ENCODE peak calls at places on chromosome 3, in four cellular contexts. M is CD4-positive, alpha-beta T cell; F is GM23248; Z is mesendoderm. K is an unnamed sample.

GRCh38 chr3:99684678-99685077 is 46.3 kb downstream of the COL8A1 start:
- DNase-seq in M (no peak), F (no peak), Z (no peak), K (no peak)

GRCh38 chr3:21020681-21021080 is 730.3 kb downstream of the ZNF385D start:
- DNase-seq in M (no peak), F (no peak), Z (no peak), K (no peak)

GRCh38 chr3:71537211-71537611 is 46.3 kb downstream of the FOXP1 start:
- DNase-seq in M (no peak), F (peak), Z (no peak), K (no peak)

GRCh38 chr3:128354788-128355548 is 111.7 kb downstream of the DNAJB8 start:
- DNase-seq in M (no peak), F (no peak), Z (no peak), K (peak)

GRCh38 chr3:98039322-98040024 is 4.4 kb upstream of the GABRR3 start:
- DNase-seq in M (peak), F (peak), Z (peak), K (peak)

GRCh38 chr3:179068779-179069530 is 2.7 kb downstream of the ZMAT3 start:
- DNase-seq in M (peak), F (peak), Z (peak), K (no peak)

GRCh38 chr3:36678216-36679013 is 85.9 kb downstream of the DCLK3 start:
- DNase-seq in M (no peak), F (peak), Z (no peak), K (no peak)

GRCh38 chr3:190041333-190042041 is 79.2 kb downstream of the P3H2 start:
- DNase-seq in M (no peak), F (no peak), Z (peak), K (no peak)

GRCh38 chr3:61331937-61332590 is 80.8 kb upstream of the FHIT start:
- DNase-seq in M (no peak), F (no peak), Z (peak), K (no peak)

GRCh38 chr3:70832811-70833509 is 520.5 kb upstream of the MDFIC2 start:
- DNase-seq in M (no peak), F (peak), Z (no peak), K (no peak)

DNA sequence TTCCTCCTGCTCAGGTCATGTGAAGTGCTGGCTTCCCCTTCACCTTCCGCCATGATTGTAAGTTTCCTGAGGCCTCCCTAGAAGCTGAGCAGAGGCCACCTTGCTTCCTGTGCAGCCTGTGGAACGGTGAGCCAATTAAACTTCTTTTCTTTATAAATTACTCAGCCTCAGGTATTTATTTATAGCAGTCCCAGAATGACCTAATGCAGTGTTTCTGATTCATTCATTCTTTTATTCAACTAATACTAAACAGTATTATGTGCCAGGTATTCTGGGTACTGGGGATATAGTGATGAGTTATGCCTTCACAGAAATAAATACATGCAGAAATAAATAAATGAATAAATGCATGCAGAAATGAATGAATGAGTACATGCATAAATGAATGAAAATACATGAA is 41.9 kb downstream of the EDEM1 start:
- DNase-seq in M (no peak), F (no peak), Z (no peak), K (no peak)
- H3K27ac ChIP-seq in M (no peak), F (no peak), Z (no peak), K (no peak)

GRCh38 chr3:45537596-45537959 is 57.0 kb upstream of the LIMD1 start:
- DNase-seq in M (no peak), F (no peak), Z (peak), K (no peak)
- H3K27ac ChIP-seq in M (no peak), F (no peak), Z (no peak), K (peak)

GRCh38 chr3:42739401-42740158 is 33.5 kb downstream of the CCDC13 start:
- DNase-seq in M (no peak), F (no peak), Z (no peak), K (peak)

GRCh38 chr3:42742688-42743087 is 30.4 kb downstream of the CCDC13 start:
- DNase-seq in M (no peak), F (no peak), Z (no peak), K (no peak)

GRCh38 chr3:42741796-42742195 is 31.3 kb downstream of the CCDC13 start:
- DNase-seq in M (no peak), F (no peak), Z (no peak), K (no peak)

GRCh38 chr3:42743204-42743995 is 29.7 kb downstream of the CCDC13 start:
- DNase-seq in M (no peak), F (no peak), Z (no peak), K (no peak)

GRCh38 chr3:42742259-42742658 is 30.8 kb downstream of the CCDC13 start:
- DNase-seq in M (no peak), F (no peak), Z (no peak), K (no peak)
- H3K27ac ChIP-seq in M (no peak), F (no peak), Z (no peak), K (peak)

GRCh38 chr3:89578253-89578529 is 470.8 kb downstream of the EPHA3 start:
- DNase-seq in M (no peak), F (no peak), Z (peak), K (no peak)
- H3K27ac ChIP-seq in M (no peak), F (no peak), Z (no peak), K (no peak)

GRCh38 chr3:158355623-158356588 is 215.1 kb upstream of the MLF1 start:
- DNase-seq in M (no peak), F (no peak), Z (no peak), K (no peak)

GRCh38 chr3:158350971-158351370 is 220.0 kb upstream of the MLF1 start:
- DNase-seq in M (no peak), F (no peak), Z (no peak), K (no peak)

GRCh38 chr3:158354713-158355112 is 216.3 kb upstream of the MLF1 start:
- DNase-seq in M (no peak), F (no peak), Z (no peak), K (no peak)

GRCh38 chr3:158347966-158348365 is 223.0 kb upstream of the MLF1 start:
- DNase-seq in M (no peak), F (peak), Z (no peak), K (no peak)

GRCh38 chr3:158352551-158352950 is 218.4 kb upstream of the MLF1 start:
- DNase-seq in M (no peak), F (no peak), Z (no peak), K (no peak)
- H3K27ac ChIP-seq in M (no peak), F (no peak), Z (no peak), K (no peak)

GRCh38 chr3:14841836-14842235 is 23.1 kb downstream of the FGD5 start:
- DNase-seq in M (no peak), F (no peak), Z (no peak), K (no peak)

GRCh38 chr3:14843321-14843720 is 24.6 kb downstream of the FGD5 start:
- DNase-seq in M (no peak), F (no peak), Z (no peak), K (no peak)

GRCh38 chr3:14845180-14845579 is 26.4 kb downstream of the FGD5 start:
- DNase-seq in M (no peak), F (no peak), Z (no peak), K (no peak)

GRCh38 chr3:14844386-14845170 is 25.8 kb downstream of the FGD5 start:
- DNase-seq in M (no peak), F (no peak), Z (no peak), K (no peak)

GRCh38 chr3:14842277-14842676 is 23.5 kb downstream of the FGD5 start:
- DNase-seq in M (no peak), F (no peak), Z (no peak), K (no peak)
- H3K27ac ChIP-seq in M (no peak), F (no peak), Z (no peak), K (no peak)

GRCh38 chr3:13281657-13282527 is 138.2 kb downstream of the NUP210 start:
- DNase-seq in M (no peak), F (no peak), Z (peak), K (peak)
- H3K27ac ChIP-seq in M (no peak), F (no peak), Z (no peak), K (peak)

DNA sequence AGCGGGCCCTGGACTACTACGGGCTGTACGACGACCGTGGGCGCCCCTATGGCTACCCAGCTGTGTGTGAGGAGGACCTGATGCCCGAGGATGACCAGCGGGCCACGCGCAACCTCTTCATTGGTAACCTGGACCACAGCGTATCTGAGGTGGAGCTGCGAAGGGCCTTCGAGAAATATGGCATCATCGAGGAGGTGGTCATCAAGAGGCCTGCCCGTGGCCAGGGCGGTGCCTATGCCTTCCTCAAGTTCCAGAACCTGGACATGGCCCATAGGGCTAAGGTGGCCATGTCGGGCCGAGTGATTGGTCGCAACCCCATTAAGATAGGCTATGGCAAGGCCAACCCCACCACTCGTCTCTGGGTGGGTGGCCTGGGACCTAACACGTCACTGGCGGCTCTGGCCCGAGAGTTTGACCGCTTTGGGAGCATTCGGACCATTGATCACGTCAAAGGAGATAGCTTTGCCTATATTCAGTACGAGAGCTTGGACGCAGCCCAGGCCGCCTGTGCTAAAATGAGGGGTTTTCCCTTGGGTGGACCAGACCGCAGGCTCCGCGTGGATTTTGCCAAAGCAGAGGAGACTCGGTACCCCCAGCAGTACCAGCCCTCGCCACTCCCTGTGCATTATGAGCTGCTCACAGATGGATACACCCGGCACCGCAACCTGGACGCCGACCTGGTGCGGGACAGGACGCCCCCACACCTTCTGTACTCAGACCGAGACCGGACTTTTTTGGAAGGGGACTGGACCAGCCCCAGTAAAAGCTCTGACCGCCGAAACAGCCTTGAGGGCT is 1.4 kb downstream of the RBM15B start:
- DNase-seq in M (no peak), F (no peak), Z (no peak), K (no peak)
- H3K27ac ChIP-seq in M (peak), F (peak), Z (no peak), K (peak)

GRCh38 chr3:50608278-50608677 is 3.3 kb downstream of the CISH start:
- DNase-seq in M (no peak), F (no peak), Z (no peak), K (peak)
- H3K27ac ChIP-seq in M (peak), F (no peak), Z (no peak), K (peak)

GRCh38 chr3:193928354-193929209 is 207.4 kb upstream of the HES1 start:
- DNase-seq in M (no peak), F (no peak), Z (peak), K (no peak)
- H3K27ac ChIP-seq in M (no peak), F (no peak), Z (no peak), K (no peak)